ENCODE peak calls at places on chromosomes 3 and 15, in seven cellular contexts. One of them, this sample, is unnamed.
A peak's percentile ranks its signal among the peaks of the same experiment; 100 is the strongest.

GRCh38 chr15:44519537-44519936 is 17.4 kb upstream of the EIF3J start:
- DNase-seq in A673: no peak
- DNase-seq in heart right ventricle: no peak
- DNase-seq in foreskin keratinocyte: no peak
- DNase-seq in fibroblast of lung: no peak
- DNase-seq in A549: no peak
- DNase-seq in mammary epithelial cell: no peak
- DNase-seq in this sample: no peak

GRCh38 chr3:17033516-17034168 is 148.9 kb downstream of the PLCL2 start:
- DNase-seq in foreskin keratinocyte: no peak
- DNase-seq in fibroblast of lung: peak; percentile 9
- DNase-seq in A673: no peak
- DNase-seq in mammary epithelial cell: no peak
- DNase-seq in A549: no peak
- DNase-seq in heart right ventricle: no peak
- DNase-seq in this sample: no peak

GRCh38 chr3:73718326-73719110 is 93.8 kb upstream of the PDZRN3 start:
- DNase-seq in mammary epithelial cell: no peak
- DNase-seq in foreskin keratinocyte: peak; percentile 16
- DNase-seq in heart right ventricle: no peak
- DNase-seq in A673: no peak
- DNase-seq in A549: no peak
- DNase-seq in fibroblast of lung: no peak
- DNase-seq in this sample: no peak

GRCh38 chr3:54243262-54243931 is 121.0 kb downstream of the CACNA2D3 start:
- DNase-seq in mammary epithelial cell: no peak
- DNase-seq in fibroblast of lung: peak; percentile 33
- DNase-seq in foreskin keratinocyte: no peak
- DNase-seq in A673: peak; percentile 27
- DNase-seq in A549: peak; percentile 4
- DNase-seq in heart right ventricle: no peak
- DNase-seq in this sample: no peak

GRCh38 chr3:49723301-49723630 is 485 bp downstream of the GMPPB start:
- DNase-seq in A549: peak; percentile 48
- DNase-seq in mammary epithelial cell: peak; percentile 42
- DNase-seq in A673: peak; percentile 15
- DNase-seq in fibroblast of lung: peak; percentile 21
- DNase-seq in foreskin keratinocyte: peak; percentile 28
- DNase-seq in heart right ventricle: no peak
- DNase-seq in this sample: peak; percentile 92

GRCh38 chr3:65758871-65759598 is 279.7 kb downstream of the MAGI1 start:
- DNase-seq in A673: no peak
- DNase-seq in A549: no peak
- DNase-seq in fibroblast of lung: peak; percentile 54
- DNase-seq in foreskin keratinocyte: no peak
- DNase-seq in heart right ventricle: no peak
- DNase-seq in mammary epithelial cell: no peak
- DNase-seq in this sample: no peak

GRCh38 chr3:195546130-195546560 is 3.0 kb upstream of the PPP1R2 start:
- DNase-seq in A673: peak; percentile 46
- DNase-seq in mammary epithelial cell: peak; percentile 96
- DNase-seq in heart right ventricle: peak; percentile 36
- DNase-seq in foreskin keratinocyte: peak; percentile 89
- DNase-seq in fibroblast of lung: peak; percentile 84
- DNase-seq in A549: peak; percentile 60
- DNase-seq in this sample: no peak

GRCh38 chr3:24396338-24396737 is 98.3 kb downstream of the THRB start:
- DNase-seq in A673: no peak
- DNase-seq in heart right ventricle: no peak
- DNase-seq in foreskin keratinocyte: no peak
- DNase-seq in A549: no peak
- DNase-seq in fibroblast of lung: no peak
- DNase-seq in mammary epithelial cell: no peak
- DNase-seq in this sample: no peak

GRCh38 chr3:194203482-194204035 is 67.6 kb downstream of the HES1 start:
- DNase-seq in mammary epithelial cell: no peak
- DNase-seq in A549: no peak
- DNase-seq in heart right ventricle: no peak
- DNase-seq in foreskin keratinocyte: no peak
- DNase-seq in fibroblast of lung: no peak
- DNase-seq in A673: no peak
- DNase-seq in this sample: no peak

GRCh38 chr3:101042996-101043686 is 49.9 kb upstream of the ABI3BP start:
- DNase-seq in foreskin keratinocyte: peak; percentile 60
- DNase-seq in heart right ventricle: no peak
- DNase-seq in fibroblast of lung: peak; percentile 47
- DNase-seq in A549: peak; percentile 19
- DNase-seq in mammary epithelial cell: peak; percentile 37
- DNase-seq in A673: no peak
- DNase-seq in this sample: no peak

GRCh38 chr3:101039285-101039684 is 46.1 kb upstream of the ABI3BP start:
- DNase-seq in A549: no peak
- DNase-seq in foreskin keratinocyte: peak; percentile 64
- DNase-seq in fibroblast of lung: no peak
- DNase-seq in A673: no peak
- DNase-seq in mammary epithelial cell: peak; percentile 28
- DNase-seq in heart right ventricle: no peak
- DNase-seq in this sample: no peak

GRCh38 chr3:101038393-101038792 is 45.2 kb upstream of the ABI3BP start:
- DNase-seq in mammary epithelial cell: peak; percentile 38
- DNase-seq in heart right ventricle: no peak
- DNase-seq in foreskin keratinocyte: peak; percentile 77
- DNase-seq in A673: no peak
- DNase-seq in fibroblast of lung: peak; percentile 11
- DNase-seq in A549: no peak
- DNase-seq in this sample: no peak

GRCh38 chr3:101038880-101039279 is 45.7 kb upstream of the ABI3BP start:
- DNase-seq in A549: no peak
- DNase-seq in foreskin keratinocyte: peak; percentile 36
- DNase-seq in mammary epithelial cell: no peak
- DNase-seq in A673: peak; percentile 87
- DNase-seq in heart right ventricle: no peak
- DNase-seq in fibroblast of lung: no peak
- DNase-seq in this sample: no peak

GRCh38 chr3:101043687-101044078 is 50.5 kb upstream of the ABI3BP start:
- DNase-seq in A549: no peak
- DNase-seq in mammary epithelial cell: no peak
- DNase-seq in A673: no peak
- DNase-seq in heart right ventricle: no peak
- DNase-seq in foreskin keratinocyte: no peak
- DNase-seq in fibroblast of lung: no peak
- DNase-seq in this sample: no peak
- H3K27ac ChIP-seq in A549: no peak overlapping the region
- H3K27ac ChIP-seq in mammary epithelial cell: no peak overlapping the region
- H3K27ac ChIP-seq in A673: no peak overlapping the region
- H3K27ac ChIP-seq in heart right ventricle: no peak overlapping the region
- H3K27ac ChIP-seq in foreskin keratinocyte: no peak overlapping the region
- H3K27ac ChIP-seq in fibroblast of lung: no peak overlapping the region
- H3K27ac ChIP-seq in this sample: no peak overlapping the region

DNA sequence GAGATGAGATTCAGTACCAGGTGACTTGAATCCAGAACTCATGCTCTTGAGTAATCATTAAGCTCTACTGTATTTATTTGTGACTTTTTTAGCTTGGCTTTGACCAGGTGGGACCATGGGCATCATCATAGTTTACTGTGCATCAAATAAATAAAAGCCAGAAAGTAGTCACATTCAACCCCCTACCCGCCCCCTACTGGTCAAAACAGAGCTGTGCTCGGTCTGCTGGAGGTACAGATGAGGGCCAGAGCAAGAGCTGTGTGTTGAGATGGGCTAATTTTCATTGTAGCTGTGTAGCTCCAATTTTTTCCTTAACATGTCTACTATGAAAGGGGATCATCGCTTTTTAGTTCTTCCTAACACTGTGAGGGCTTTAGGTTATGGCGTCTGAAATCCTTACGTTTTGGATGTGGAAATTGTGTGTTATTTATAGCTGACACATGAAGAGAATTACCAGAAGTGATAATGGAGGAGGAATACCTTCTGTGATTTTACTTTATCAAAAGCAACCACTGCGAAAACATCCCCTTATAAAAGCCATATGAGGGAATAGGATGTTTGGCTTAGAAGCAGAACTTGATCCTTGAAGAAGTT is 375.1 kb downstream of the PTPRG start:
- DNase-seq in mammary epithelial cell: no peak
- DNase-seq in heart right ventricle: no peak
- DNase-seq in fibroblast of lung: peak; percentile 25
- DNase-seq in A549: peak; percentile 1
- DNase-seq in foreskin keratinocyte: no peak
- DNase-seq in A673: peak; percentile 39
- DNase-seq in this sample: no peak
- TF ChIP-seq CTCF in mammary epithelial cell: peak; percentile 69
- TF ChIP-seq CTCF in heart right ventricle: peak; percentile 33
- TF ChIP-seq CTCF in fibroblast of lung: peak; percentile 40
- TF ChIP-seq CTCF in A549: no peak
- TF ChIP-seq CTCF in foreskin keratinocyte: peak; percentile 66
- TF ChIP-seq CTCF in A673: peak; percentile 64
- TF ChIP-seq CTCF in this sample: no peak

GRCh38 chr3:12953201-12953712 is 111.9 kb upstream of the RPL32 start:
- DNase-seq in heart right ventricle: no peak
- DNase-seq in A549: no peak
- DNase-seq in fibroblast of lung: no peak
- DNase-seq in mammary epithelial cell: no peak
- DNase-seq in A673: no peak
- DNase-seq in foreskin keratinocyte: no peak
- DNase-seq in this sample: peak; percentile 45
- H3K4me1 ChIP-seq in heart right ventricle: peaks cover 97% of the 10 kb centered on the region
- H3K4me1 ChIP-seq in A549: peaks cover 1% of the 10 kb centered on the region
- H3K4me1 ChIP-seq in fibroblast of lung: peaks cover under 1% of the 10 kb centered on the region
- H3K4me1 ChIP-seq in mammary epithelial cell: peaks cover 12% of the 10 kb centered on the region
- H3K4me1 ChIP-seq in A673: peaks cover 22% of the 10 kb centered on the region
- H3K4me1 ChIP-seq in foreskin keratinocyte: peaks cover 9% of the 10 kb centered on the region
- H3K4me1 ChIP-seq in this sample: peaks cover 18% of the 10 kb centered on the region

GRCh38 chr3:55616803-55617202 is 129.7 kb upstream of the WNT5A start:
- DNase-seq in A549: no peak
- DNase-seq in mammary epithelial cell: no peak
- DNase-seq in foreskin keratinocyte: no peak
- DNase-seq in A673: no peak
- DNase-seq in fibroblast of lung: no peak
- DNase-seq in heart right ventricle: no peak
- DNase-seq in this sample: no peak
- H3K27ac ChIP-seq in A549: no peak overlapping the region
- H3K27ac ChIP-seq in mammary epithelial cell: no peak overlapping the region
- H3K27ac ChIP-seq in foreskin keratinocyte: no peak overlapping the region
- H3K27ac ChIP-seq in A673: no peak overlapping the region
- H3K27ac ChIP-seq in fibroblast of lung: no peak overlapping the region
- H3K27ac ChIP-seq in heart right ventricle: no peak overlapping the region
- H3K27ac ChIP-seq in this sample: peak overlapping the region; percentile 38

GRCh38 chr3:40869939-40870338 is 329.4 kb upstream of the CTNNB1 start:
- DNase-seq in A549: no peak
- DNase-seq in A673: no peak
- DNase-seq in mammary epithelial cell: no peak
- DNase-seq in fibroblast of lung: no peak
- DNase-seq in foreskin keratinocyte: no peak
- DNase-seq in heart right ventricle: no peak
- DNase-seq in this sample: no peak
- TF ChIP-seq CTCF in A549: no peak
- TF ChIP-seq CTCF in A673: no peak
- TF ChIP-seq CTCF in mammary epithelial cell: no peak
- TF ChIP-seq CTCF in fibroblast of lung: no peak
- TF ChIP-seq CTCF in foreskin keratinocyte: no peak
- TF ChIP-seq CTCF in heart right ventricle: no peak
- TF ChIP-seq CTCF in this sample: no peak

GRCh38 chr3:191340976-191341375 is 10.7 kb upstream of the UTS2B start:
- DNase-seq in heart right ventricle: no peak
- DNase-seq in mammary epithelial cell: no peak
- DNase-seq in A673: no peak
- DNase-seq in fibroblast of lung: no peak
- DNase-seq in foreskin keratinocyte: no peak
- DNase-seq in A549: no peak
- DNase-seq in this sample: no peak
- H3K4me1 ChIP-seq in heart right ventricle: peaks cover 98% of the 10 kb centered on the region
- H3K4me1 ChIP-seq in mammary epithelial cell: peaks cover 11% of the 10 kb centered on the region
- H3K4me1 ChIP-seq in A673: peaks cover 66% of the 10 kb centered on the region
- H3K4me1 ChIP-seq in fibroblast of lung: peaks cover 2% of the 10 kb centered on the region
- H3K4me1 ChIP-seq in foreskin keratinocyte: peaks cover 11% of the 10 kb centered on the region
- H3K4me1 ChIP-seq in A549: peaks cover 50% of the 10 kb centered on the region
- H3K4me1 ChIP-seq in this sample: no peaks in the 10 kb centered on the region

GRCh38 chr15:72154316-72154715 is 36.1 kb downstream of the SENP8 start:
- DNase-seq in mammary epithelial cell: no peak
- DNase-seq in A549: no peak
- DNase-seq in A673: no peak
- DNase-seq in foreskin keratinocyte: no peak
- DNase-seq in fibroblast of lung: no peak
- DNase-seq in heart right ventricle: no peak
- DNase-seq in this sample: no peak
- H3K27ac ChIP-seq in mammary epithelial cell: no peak overlapping the region
- H3K27ac ChIP-seq in A549: peak overlapping the region; percentile 81
- H3K27ac ChIP-seq in A673: no peak overlapping the region
- H3K27ac ChIP-seq in foreskin keratinocyte: no peak overlapping the region
- H3K27ac ChIP-seq in fibroblast of lung: no peak overlapping the region
- H3K27ac ChIP-seq in heart right ventricle: no peak overlapping the region
- H3K27ac ChIP-seq in this sample: peak overlapping the region; percentile 74

DNA sequence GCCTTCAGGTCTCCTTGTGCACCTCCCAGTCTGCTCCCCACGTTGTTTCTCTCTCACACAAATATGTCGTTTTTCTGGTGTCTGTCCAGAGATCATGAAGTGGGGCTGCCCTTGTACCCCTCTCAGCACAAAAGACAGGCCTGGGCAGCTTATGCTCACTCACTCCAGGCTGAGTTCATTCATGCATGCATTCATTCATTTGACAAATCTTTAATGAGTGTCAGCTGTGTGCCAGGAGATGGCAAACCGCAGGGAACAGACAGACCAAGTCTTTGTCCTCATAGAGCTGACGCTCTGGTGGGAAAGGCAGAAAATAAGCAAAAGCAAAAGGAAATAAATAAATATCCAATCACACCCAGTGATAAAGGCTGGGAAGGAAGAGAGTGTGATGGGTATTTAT is 7.6 kb upstream of the TRH start:
- DNase-seq in mammary epithelial cell: no peak
- DNase-seq in A549: no peak
- DNase-seq in heart right ventricle: no peak
- DNase-seq in foreskin keratinocyte: no peak
- DNase-seq in A673: peak; percentile 61
- DNase-seq in fibroblast of lung: no peak
- DNase-seq in this sample: no peak
- TF ChIP-seq CTCF in mammary epithelial cell: no peak
- TF ChIP-seq CTCF in A549: no peak
- TF ChIP-seq CTCF in heart right ventricle: no peak
- TF ChIP-seq CTCF in foreskin keratinocyte: no peak
- TF ChIP-seq CTCF in A673: no peak
- TF ChIP-seq CTCF in fibroblast of lung: no peak
- TF ChIP-seq CTCF in this sample: no peak

GRCh38 chr3:32421991-32422859 is 30.6 kb downstream of the CMTM7 start:
- DNase-seq in heart right ventricle: peak; percentile 85
- DNase-seq in mammary epithelial cell: peak; percentile 97
- DNase-seq in A549: peak; percentile 38
- DNase-seq in fibroblast of lung: peak; percentile 88
- DNase-seq in A673: peak; percentile 92
- DNase-seq in foreskin keratinocyte: peak; percentile 96
- DNase-seq in this sample: peak; percentile 87
- H3K4me1 ChIP-seq in heart right ventricle: peaks cover 33% of the 10 kb centered on the region
- H3K4me1 ChIP-seq in mammary epithelial cell: peaks cover 47% of the 10 kb centered on the region
- H3K4me1 ChIP-seq in A549: peaks cover 32% of the 10 kb centered on the region
- H3K4me1 ChIP-seq in fibroblast of lung: peaks cover 5% of the 10 kb centered on the region
- H3K4me1 ChIP-seq in A673: peaks cover 11% of the 10 kb centered on the region
- H3K4me1 ChIP-seq in foreskin keratinocyte: peaks cover 37% of the 10 kb centered on the region
- H3K4me1 ChIP-seq in this sample: peaks cover 45% of the 10 kb centered on the region

DNA sequence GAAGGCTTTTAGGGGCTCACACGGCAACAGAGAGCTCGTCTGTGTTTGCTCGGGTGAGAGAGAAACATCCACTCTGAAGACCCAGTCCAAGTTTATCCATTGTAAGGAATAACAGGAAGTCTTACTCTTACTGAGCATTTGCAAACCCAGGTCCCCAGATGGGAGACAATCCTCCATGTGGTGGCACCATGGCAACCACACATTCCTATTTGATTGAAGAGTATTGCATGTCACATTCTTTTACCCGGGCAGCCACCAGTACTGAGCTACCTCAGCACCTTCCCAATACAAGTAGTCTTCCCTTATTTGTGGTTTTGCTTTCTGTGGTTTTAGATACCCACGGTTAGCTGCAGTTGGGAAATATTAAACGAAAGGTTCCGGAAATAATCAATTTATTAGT is 302.9 kb upstream of the RASGRP1 start:
- DNase-seq in foreskin keratinocyte: no peak
- DNase-seq in mammary epithelial cell: no peak
- DNase-seq in heart right ventricle: no peak
- DNase-seq in A673: no peak
- DNase-seq in fibroblast of lung: no peak
- DNase-seq in A549: no peak
- DNase-seq in this sample: no peak
- H3K27ac ChIP-seq in foreskin keratinocyte: no peak overlapping the region
- H3K27ac ChIP-seq in mammary epithelial cell: no peak overlapping the region
- H3K27ac ChIP-seq in heart right ventricle: no peak overlapping the region
- H3K27ac ChIP-seq in A673: no peak overlapping the region
- H3K27ac ChIP-seq in fibroblast of lung: no peak overlapping the region
- H3K27ac ChIP-seq in A549: peak overlapping the region; percentile 89
- H3K27ac ChIP-seq in this sample: no peak overlapping the region